ENCODE peak calls at places on chromosomes 12 and 14, in nine cellular contexts. V is CD4-positive, alpha-beta memory T cell; Q is aorta; A is fibroblast of lung; J is upper lobe of right lung; B is neuronal stem cell; Z is left ventricle myocardium inferior; P is spleen; X is upper lobe of left lung. E is an unnamed sample.

GRCh38 chr14:20811994-20812393 is 9.3 kb upstream of the RNASE1 start:
- DNase-seq in V (no peak), Q (no peak), A (no peak), J (no peak), B (no peak), Z (peak; percentile 20), P (no peak), X (no peak), E (no peak)

GRCh38 chr12:5516781-5517180 is 84.9 kb downstream of the NTF3 start:
- DNase-seq in V (no peak), Q (no peak), A (no peak), J (no peak), B (no peak), Z (no peak), P (no peak), X (no peak), E (no peak)

GRCh38 chr12:97250483-97250882 is 212.1 kb upstream of the RMST start:
- DNase-seq in V (no peak), Q (no peak), A (no peak), J (no peak), B (no peak), Z (no peak), P (no peak), X (no peak), E (no peak)

GRCh38 chr14:22383515-22384166 is 205.4 kb downstream of the DAD1 start:
- DNase-seq in V (no peak), Q (no peak), A (no peak), J (no peak), B (no peak), Z (no peak), P (no peak), X (no peak), E (no peak)

GRCh38 chr12:57736743-57737466 is 1.6 kb downstream of the AGAP2 start:
- DNase-seq in V (no peak), Q (no peak), A (no peak), J (no peak), B (no peak), Z (no peak), P (peak; percentile 74), X (peak; percentile 81), E (no peak)

GRCh38 chr12:1840981-1841425 is 20.6 kb downstream of the LRTM2 start:
- DNase-seq in V (no peak), Q (peak; percentile 21), A (no peak), J (peak; percentile 32), B (no peak), Z (no peak), P (peak; percentile 40), X (peak; percentile 52), E (no peak)

GRCh38 chr12:109518820-109519665 is 41.6 kb downstream of the UBE3B start:
- DNase-seq in V (peak; percentile 47), Q (no peak), A (peak; percentile 89), J (no peak), B (peak; percentile 67), Z (peak; percentile 59), P (peak; percentile 70), X (no peak), E (peak; percentile 49)

GRCh38 chr12:114711689-114712152 is 27.7 kb upstream of the TBX3 start:
- DNase-seq in V (no peak), Q (no peak), A (no peak), J (no peak), B (no peak), Z (no peak), P (no peak), X (no peak), E (no peak)

GRCh38 chr14:93943052-93943451 is 15.9 kb downstream of the FAM181A start:
- DNase-seq in V (no peak), Q (no peak), A (peak; percentile 81), J (no peak), B (no peak), Z (no peak), P (no peak), X (no peak), E (no peak)

GRCh38 chr12:59808317-59808910 is 212.6 kb downstream of the SLC16A7 start:
- DNase-seq in V (peak; percentile 38), Q (no peak), A (peak; percentile 29), J (no peak), B (peak; percentile 6), Z (no peak), P (no peak), X (no peak), E (no peak)

GRCh38 chr12:31655792-31656191 is 3.7 kb upstream of the ETFBKMT start:
- DNase-seq in V (no peak), Q (no peak), A (no peak), J (no peak), B (no peak), Z (no peak), P (no peak), X (no peak), E (no peak)

GRCh38 chr12:31647106-31647505 is 12.4 kb upstream of the ETFBKMT start:
- DNase-seq in V (no peak), Q (no peak), A (no peak), J (no peak), B (no peak), Z (no peak), P (no peak), X (no peak), E (no peak)

GRCh38 chr12:31655208-31655607 is 4.3 kb upstream of the ETFBKMT start:
- DNase-seq in V (no peak), Q (no peak), A (no peak), J (no peak), B (no peak), Z (no peak), P (no peak), X (no peak), E (no peak)

GRCh38 chr12:31650927-31651326 is 8.6 kb upstream of the ETFBKMT start:
- DNase-seq in V (no peak), Q (no peak), A (no peak), J (no peak), B (no peak), Z (no peak), P (no peak), X (no peak), E (no peak)

DNA sequence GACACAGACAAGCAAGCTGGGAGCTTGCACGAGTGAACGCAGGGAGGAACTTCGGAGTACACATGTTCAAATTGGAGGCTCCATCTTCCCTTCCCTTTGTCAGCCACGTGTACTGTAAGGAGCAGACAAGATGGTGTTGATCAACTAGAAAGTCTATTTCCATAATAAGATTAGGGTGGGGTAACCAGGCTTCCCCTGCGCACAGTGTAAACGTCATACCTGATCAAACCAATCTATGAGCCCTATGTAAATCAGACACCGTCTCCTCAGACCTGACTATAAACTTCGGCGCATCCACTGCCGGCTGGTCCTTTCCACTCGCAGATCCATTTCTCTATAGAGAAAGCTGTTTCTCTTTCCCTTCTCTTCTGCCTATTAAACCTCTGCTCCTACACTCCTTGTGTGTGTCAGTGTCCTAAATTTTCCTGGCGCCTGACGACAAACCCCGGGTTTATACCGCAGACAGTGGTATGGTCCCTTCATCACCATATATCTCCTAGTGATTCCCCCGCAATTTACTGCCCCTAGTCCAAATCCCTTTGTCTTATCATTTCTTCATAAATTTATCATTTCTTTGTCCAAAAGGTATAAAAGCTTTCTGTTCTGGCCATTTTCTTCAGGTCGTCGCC is 7.5 kb upstream of the ETFBKMT start:
- DNase-seq in V (no peak), Q (no peak), A (no peak), J (no peak), B (no peak), Z (no peak), P (no peak), X (no peak), E (no peak)
- H3K27ac ChIP-seq in V (peak overlapping the region; percentile 45), Q (no peak overlapping the region), A (no peak overlapping the region), J (no peak overlapping the region), B (no peak overlapping the region), Z (no peak overlapping the region), P (no peak overlapping the region), X (no peak overlapping the region), E (no peak overlapping the region)

GRCh38 chr14:105857223-105857815 is 330.9 kb downstream of the TMEM121 start:
- DNase-seq in V (peak; percentile 49), Q (peak; percentile 30), A (no peak), J (peak; percentile 55), B (no peak), Z (peak; percentile 7), P (peak; percentile 82), X (peak; percentile 62), E (no peak)
- H3K9me3 ChIP-seq in V (no peaks in the 10 kb centered on the region), Q (no peaks in the 10 kb centered on the region), A (no peaks in the 10 kb centered on the region), J (no peaks in the 10 kb centered on the region), B (no peaks in the 10 kb centered on the region), Z (no peaks in the 10 kb centered on the region), P (no peaks in the 10 kb centered on the region), X (no peaks in the 10 kb centered on the region), E (no peaks in the 10 kb centered on the region)

GRCh38 chr14:77313374-77313773 is 7.3 kb downstream of the POMT2 start:
- DNase-seq in V (no peak), Q (no peak), A (no peak), J (no peak), B (no peak), Z (no peak), P (no peak), X (no peak), E (no peak)
- H3K27ac ChIP-seq in V (no peak overlapping the region), Q (no peak overlapping the region), A (no peak overlapping the region), J (no peak overlapping the region), B (no peak overlapping the region), Z (no peak overlapping the region), P (no peak overlapping the region), X (no peak overlapping the region), E (no peak overlapping the region)

DNA sequence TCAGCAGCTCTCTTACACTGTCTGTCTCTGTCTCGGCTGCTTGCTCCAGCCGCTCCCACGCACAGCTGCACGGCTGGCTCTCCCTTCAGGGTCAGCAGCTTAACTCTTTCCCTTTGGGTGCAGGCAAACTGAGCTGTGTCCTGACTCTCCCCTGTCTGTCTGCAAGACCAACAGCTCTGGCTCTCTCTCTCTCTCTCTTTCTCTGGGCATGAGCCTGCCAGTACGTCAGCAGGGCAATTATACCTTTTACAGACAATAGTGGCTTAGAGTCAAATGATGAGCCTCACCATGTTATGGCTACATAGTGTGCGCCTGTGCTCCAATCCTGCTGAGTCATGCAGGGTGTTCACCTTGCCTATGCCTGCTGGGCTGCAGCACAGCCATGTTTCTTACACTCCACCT is 120.5 kb upstream of the DDHD1 start:
- DNase-seq in V (no peak), Q (no peak), A (no peak), J (no peak), B (no peak), Z (peak; percentile 23), P (peak; percentile 43), X (peak; percentile 46), E (no peak)
- H3K9me3 ChIP-seq in V (no peaks in the 10 kb centered on the region), Q (no peaks in the 10 kb centered on the region), A (no peaks in the 10 kb centered on the region), J (no peaks in the 10 kb centered on the region), B (peaks cover 25% of the 10 kb centered on the region), Z (no peaks in the 10 kb centered on the region), P (peaks cover 17% of the 10 kb centered on the region), X (no peaks in the 10 kb centered on the region), E (no peaks in the 10 kb centered on the region)

DNA sequence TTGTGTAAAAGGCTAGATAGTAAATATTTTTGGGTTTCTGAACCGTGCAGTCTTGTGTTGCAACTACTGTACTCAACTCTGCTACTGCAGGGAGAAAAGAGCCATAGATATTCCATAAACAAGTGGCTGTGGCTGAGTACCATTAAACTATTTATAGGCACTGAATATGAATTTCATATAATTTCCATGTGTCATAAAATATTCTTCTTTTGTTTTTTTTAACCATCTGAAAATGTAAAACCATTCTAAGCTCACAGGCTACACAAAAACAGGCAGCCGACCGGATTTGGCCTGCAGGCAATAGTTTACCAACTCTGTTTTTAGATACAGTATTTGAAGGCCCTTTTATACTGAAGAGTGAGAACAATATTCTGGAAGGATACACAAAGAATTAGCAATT is 15.7 kb downstream of the NR1H4 start:
- DNase-seq in V (no peak), Q (no peak), A (no peak), J (no peak), B (no peak), Z (no peak), P (no peak), X (no peak), E (no peak)
- H3K27ac ChIP-seq in V (no peak overlapping the region), Q (no peak overlapping the region), A (no peak overlapping the region), J (no peak overlapping the region), B (no peak overlapping the region), Z (peak overlapping the region; percentile 7), P (no peak overlapping the region), X (no peak overlapping the region), E (no peak overlapping the region)

GRCh38 chr14:98169170-98169587 is 1102.8 kb downstream of the BCL11B start:
- DNase-seq in V (no peak), Q (no peak), A (no peak), J (no peak), B (no peak), Z (no peak), P (no peak), X (no peak), E (no peak)
- H3K9me3 ChIP-seq in V (no peaks in the 10 kb centered on the region), Q (peaks cover 2% of the 10 kb centered on the region), A (no peaks in the 10 kb centered on the region), J (no peaks in the 10 kb centered on the region), B (no peaks in the 10 kb centered on the region), Z (peaks cover 8% of the 10 kb centered on the region), P (no peaks in the 10 kb centered on the region), X (no peaks in the 10 kb centered on the region), E (no peaks in the 10 kb centered on the region)